ENCODE peak calls at places on chromosomes 11 and 22, in five cellular contexts. G is transverse colon; V is adipocyte; X is CD4-positive, alpha-beta memory T cell; N is right lobe of liver. L is an unnamed sample.

GRCh38 chr11:197741-198235 is 4.9 kb downstream of the SCGB1C1 start:
- DNase-seq in N (no peak), V (no peak), G (no peak), X (no peak), L (no peak)

GRCh38 chr11:100681064-100681502 is 6.0 kb upstream of the ARHGAP42 start:
- DNase-seq in N (no peak), G (peak; percentile 89), V (no peak), X (no peak), L (peak; percentile 19)

GRCh38 chr11:131691558-131692041 is 321.2 kb downstream of the NTM start:
- DNase-seq in G (no peak), X (no peak), V (peak; percentile 40), N (no peak), L (peak; percentile 72)

GRCh38 chr11:75028321-75029097 is 39.8 kb downstream of the NEU3 start:
- DNase-seq in X (no peak), G (no peak), V (no peak), N (no peak), L (no peak)

GRCh38 chr22:26568207-26568706 is 21.7 kb downstream of the TPST2 start:
- DNase-seq in N (no peak), V (no peak), G (no peak), X (no peak), L (no peak)

GRCh38 chr11:132650969-132651720 is 881.2 kb downstream of the OPCML start:
- DNase-seq in G (no peak), V (no peak), N (no peak), X (no peak), L (no peak)

GRCh38 chr22:12601870-12602779 is 2925.9 kb upstream of the OR11H1 start:
- DNase-seq in N (peak; percentile 65), X (no peak), G (no peak), V (no peak), L (no peak)

GRCh38 chr11:125063429-125064043 is 431 bp downstream of the SLC37A2 start:
- DNase-seq in G (no peak), V (peak; percentile 20), X (peak; percentile 10), N (no peak), L (no peak)

GRCh38 chr11:128953151-128953550 is 10.5 kb upstream of the TP53AIP1 start:
- DNase-seq in N (no peak), X (no peak), G (no peak), V (no peak), L (no peak)

GRCh38 chr11:69144316-69144715 is 11.4 kb upstream of the SMIM38 start:
- DNase-seq in N (no peak), V (peak; percentile 48), X (no peak), G (no peak), L (no peak)

GRCh38 chr11:110908401-110909106 is 196.3 kb upstream of the ARHGAP20 start:
- DNase-seq in V (peak; percentile 75), X (no peak), G (no peak), N (no peak), L (peak; percentile 13)

GRCh38 chr11:76752321-76753175 is 30.6 kb upstream of the TSKU start:
- DNase-seq in N (no peak), V (peak; percentile 93), X (no peak), G (peak; percentile 85), L (peak; percentile 91)

GRCh38 chr11:335779-336665 is 15.4 kb upstream of the IFITM3 start:
- DNase-seq in N (no peak), G (no peak), X (no peak), V (no peak), L (no peak)

GRCh38 chr11:13216019-13217006 is 61.3 kb upstream of the BMAL1 start:
- DNase-seq in N (no peak), G (no peak), V (peak; percentile 93), X (no peak), L (peak; percentile 99)

GRCh38 chr22:39665229-39665628 is 94.7 kb downstream of the CACNA1I start:
- DNase-seq in X (no peak), G (no peak), V (no peak), N (no peak), L (peak; percentile 50)

GRCh38 chr11:57547854-57548377 is 10.5 kb downstream of the SMTNL1 start:
- DNase-seq in G (no peak), N (no peak), X (no peak), V (no peak), L (no peak)

GRCh38 chr11:117706322-117706814 is 90.6 kb downstream of the DSCAML1 start:
- DNase-seq in G (no peak), V (no peak), N (no peak), X (no peak), L (no peak)

GRCh38 chr11:68328374-68329091 is 16.1 kb downstream of the LRP5 start:
- DNase-seq in G (peak; percentile 70), V (no peak), N (no peak), X (no peak), L (no peak)

GRCh38 chr11:66850588-66851250 is 6.1 kb upstream of the LRFN4 start:
- DNase-seq in G (no peak), X (no peak), N (no peak), V (no peak), L (no peak)

GRCh38 chr22:27419473-27419872 is 382.1 kb downstream of the MN1 start:
- DNase-seq in X (no peak), N (no peak), G (no peak), V (no peak), L (no peak)

GRCh38 chr11:92894197-92894596 is 75.3 kb upstream of the MTNR1B start:
- DNase-seq in G (no peak), N (no peak), V (no peak), X (no peak), L (no peak)

GRCh38 chr11:34512810-34513673 is 552 bp downstream of the ELF5 start:
- DNase-seq in X (peak; percentile 20), N (peak; percentile 68), G (peak; percentile 61), V (peak; percentile 63), L (peak; percentile 49)

GRCh38 chr11:100791103-100791502 is 104.0 kb downstream of the ARHGAP42 start:
- DNase-seq in G (no peak), V (no peak), N (no peak), X (no peak), L (no peak)

GRCh38 chr11:14202263-14203173 is 156.5 kb downstream of the RRAS2 start:
- DNase-seq in V (peak; percentile 36), N (no peak), X (no peak), G (no peak), L (no peak)

GRCh38 chr11:131760191-131760951 is 390.0 kb downstream of the NTM start:
- DNase-seq in V (peak; percentile 77), G (no peak), N (no peak), X (no peak), L (peak; percentile 48)

GRCh38 chr22:17706451-17706900 is 67.8 kb downstream of the BID start:
- DNase-seq in V (peak; percentile 94), X (peak; percentile 11), N (no peak), G (peak; percentile 54), L (peak; percentile 81)

GRCh38 chr11:36012410-36012809 is 68.5 kb downstream of the LDLRAD3 start:
- DNase-seq in N (no peak), G (no peak), V (peak; percentile 18), X (no peak), L (no peak)

GRCh38 chr11:68010058-68011041 is at the start of gene ALDH3B1:
- DNase-seq in G (peak; percentile 92), V (peak; percentile 97), N (peak; percentile 96), X (no peak), L (peak; percentile 97)

GRCh38 chr11:88359529-88359928 is 22.0 kb upstream of the CTSC start:
- DNase-seq in X (peak; percentile 14), G (no peak), N (no peak), V (no peak), L (no peak)

GRCh38 chr11:24046731-24047130 is 450.1 kb upstream of the LUZP2 start:
- DNase-seq in N (no peak), G (no peak), X (no peak), V (no peak), L (no peak)

GRCh38 chr11:130405428-130405827 is 23.0 kb downstream of the ADAMTS8 start:
- DNase-seq in X (no peak), N (no peak), G (no peak), V (no peak), L (no peak)

GRCh38 chr11:123454060-123454651 is 24.1 kb downstream of the GRAMD1B start:
- DNase-seq in N (no peak), X (peak; percentile 51), G (peak; percentile 24), V (peak; percentile 59), L (peak; percentile 25)

GRCh38 chr11:116390963-116391362 is 381.8 kb downstream of the BUD13 start:
- DNase-seq in X (no peak), G (no peak), N (no peak), V (no peak), L (no peak)

GRCh38 chr22:46297151-46297819 is 615 bp downstream of the GTSE1 start:
- DNase-seq in N (no peak), V (peak; percentile 57), G (no peak), X (no peak), L (peak; percentile 75)

GRCh38 chr11:44759743-44760476 is 33.1 kb downstream of the TSPAN18 start:
- DNase-seq in N (no peak), G (no peak), V (no peak), X (no peak), L (no peak)

GRCh38 chr11:44761546-44761961 is 34.8 kb downstream of the TSPAN18 start:
- DNase-seq in G (no peak), X (no peak), N (no peak), V (no peak), L (no peak)

GRCh38 chr11:44758996-44759395 is 32.2 kb downstream of the TSPAN18 start:
- DNase-seq in X (no peak), G (no peak), N (no peak), V (no peak), L (no peak)

GRCh38 chr11:44760477-44760872 is 33.7 kb downstream of the TSPAN18 start:
- DNase-seq in G (no peak), V (no peak), N (no peak), X (no peak), L (no peak)

DNA sequence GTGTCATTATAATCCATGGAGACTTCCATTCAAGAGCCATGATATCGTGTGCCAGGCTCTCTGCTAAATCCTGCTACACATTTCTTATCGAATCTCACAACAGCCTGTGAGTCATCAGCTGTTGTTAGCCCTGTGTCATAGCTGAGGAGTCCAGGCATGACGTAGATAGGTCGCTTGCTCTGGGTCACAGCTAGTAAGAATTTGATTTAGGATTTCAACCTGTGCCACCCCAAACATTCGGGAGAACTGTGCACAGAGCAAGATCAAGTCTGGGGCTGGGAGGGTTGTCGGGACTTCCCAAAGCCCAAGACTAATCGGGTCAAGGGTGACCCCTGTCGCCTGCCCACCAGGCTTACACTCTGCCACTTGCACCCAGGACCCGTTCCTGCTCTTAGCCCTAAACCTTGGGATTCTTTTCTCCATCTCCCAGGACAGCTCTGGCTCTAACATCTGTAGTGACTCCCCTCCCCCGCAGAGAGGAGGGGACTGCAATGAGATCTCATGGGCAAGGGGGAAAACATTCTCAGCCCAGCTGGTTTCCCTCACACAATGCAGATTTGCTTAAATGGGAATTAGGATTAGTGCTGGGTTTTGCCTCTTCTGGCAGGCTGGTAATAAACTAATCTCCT is 34.3 kb downstream of the TSPAN18 start:
- DNase-seq in X (no peak), G (no peak), V (peak; percentile 78), N (no peak), L (peak; percentile 78)
- H3K4me3 ChIP-seq in X (no peak overlapping the region), G (no peak overlapping the region), V (no peak overlapping the region), N (no peak overlapping the region), L (no peak overlapping the region)

GRCh38 chr11:55474321-55474720 is 79.9 kb upstream of the OR4C15 start:
- DNase-seq in X (no peak), V (no peak), N (no peak), G (no peak), L (no peak)
- H3K9me3 ChIP-seq in X (no peaks in the 10 kb centered on the region), V (no peaks in the 10 kb centered on the region), N (no peaks in the 10 kb centered on the region), G (no peaks in the 10 kb centered on the region), L (no peaks in the 10 kb centered on the region)

GRCh38 chr22:37075822-37076433 is 24.4 kb downstream of the KCTD17 start:
- DNase-seq in X (no peak), V (no peak), N (no peak), G (no peak), L (no peak)
- H3K27me3 ChIP-seq in X (no peaks in the 10 kb centered on the region), V (peaks cover 46% of the 10 kb centered on the region), N (no peaks in the 10 kb centered on the region), G (peaks cover 18% of the 10 kb centered on the region), L (peaks cover 45% of the 10 kb centered on the region)

GRCh38 chr11:46599340-46600067 is 5.7 kb upstream of the AMBRA1 start:
- DNase-seq in N (no peak), X (no peak), G (no peak), V (no peak), L (no peak)
- H3K4me3 ChIP-seq in N (no peak overlapping the region), X (no peak overlapping the region), G (no peak overlapping the region), V (peak overlapping the region; percentile 53), L (no peak overlapping the region)